ENCODE peak calls at places on chromosomes 7 and 10, in eight cellular contexts. One of them, this sample, is unnamed.
A peak's percentile ranks its signal among the peaks of the same experiment; 100 is the strongest.

GRCh38 chr7:98406827-98407226 is 5.9 kb upstream of the BAIAP2L1 start:
- DNase-seq in colonic mucosa: no peak
- DNase-seq in adrenal gland: no peak
- DNase-seq in GM23248: no peak
- DNase-seq in right atrium auricular region: no peak
- DNase-seq in effector memory CD4-positive, alpha-beta T cell: no peak
- DNase-seq in upper lobe of left lung: no peak
- DNase-seq in esophagus squamous epithelium: no peak
- DNase-seq in this sample: no peak

GRCh38 chr7:20114463-20114862 is 102.7 kb downstream of the MACC1 start:
- DNase-seq in colonic mucosa: no peak
- DNase-seq in adrenal gland: peak; percentile 13
- DNase-seq in GM23248: peak; percentile 47
- DNase-seq in right atrium auricular region: no peak
- DNase-seq in effector memory CD4-positive, alpha-beta T cell: no peak
- DNase-seq in upper lobe of left lung: peak; percentile 45
- DNase-seq in esophagus squamous epithelium: no peak
- DNase-seq in this sample: peak; percentile 43

GRCh38 chr10:100749309-100750217 is 4.2 kb downstream of the PAX2 start:
- DNase-seq in colonic mucosa: no peak
- DNase-seq in adrenal gland: no peak
- DNase-seq in GM23248: no peak
- DNase-seq in right atrium auricular region: no peak
- DNase-seq in effector memory CD4-positive, alpha-beta T cell: no peak
- DNase-seq in upper lobe of left lung: no peak
- DNase-seq in esophagus squamous epithelium: no peak
- DNase-seq in this sample: peak; percentile 56

GRCh38 chr7:157907998-157908782 is 571.4 kb downstream of the DNAJB6 start:
- DNase-seq in colonic mucosa: no peak
- DNase-seq in adrenal gland: no peak
- DNase-seq in GM23248: no peak
- DNase-seq in right atrium auricular region: no peak
- DNase-seq in effector memory CD4-positive, alpha-beta T cell: no peak
- DNase-seq in upper lobe of left lung: no peak
- DNase-seq in esophagus squamous epithelium: no peak
- DNase-seq in this sample: no peak

GRCh38 chr10:30182191-30183075 is 123.0 kb upstream of the JCAD start:
- DNase-seq in colonic mucosa: no peak
- DNase-seq in adrenal gland: no peak
- DNase-seq in GM23248: peak; percentile 95
- DNase-seq in right atrium auricular region: no peak
- DNase-seq in effector memory CD4-positive, alpha-beta T cell: no peak
- DNase-seq in upper lobe of left lung: no peak
- DNase-seq in esophagus squamous epithelium: no peak
- DNase-seq in this sample: no peak

GRCh38 chr10:112631501-112632410 is 184.7 kb downstream of the VTI1A start:
- DNase-seq in colonic mucosa: no peak
- DNase-seq in adrenal gland: no peak
- DNase-seq in GM23248: peak; percentile 11
- DNase-seq in right atrium auricular region: no peak
- DNase-seq in effector memory CD4-positive, alpha-beta T cell: no peak
- DNase-seq in upper lobe of left lung: no peak
- DNase-seq in esophagus squamous epithelium: no peak
- DNase-seq in this sample: no peak

GRCh38 chr10:66837335-66837734 is 88.5 kb upstream of the LRRTM3 start:
- DNase-seq in colonic mucosa: no peak
- DNase-seq in adrenal gland: no peak
- DNase-seq in GM23248: no peak
- DNase-seq in right atrium auricular region: no peak
- DNase-seq in effector memory CD4-positive, alpha-beta T cell: no peak
- DNase-seq in upper lobe of left lung: no peak
- DNase-seq in esophagus squamous epithelium: no peak
- DNase-seq in this sample: no peak

GRCh38 chr10:113047963-113048781 is 98.1 kb downstream of the TCF7L2 start:
- DNase-seq in colonic mucosa: no peak
- DNase-seq in adrenal gland: no peak
- DNase-seq in GM23248: no peak
- DNase-seq in right atrium auricular region: no peak
- DNase-seq in effector memory CD4-positive, alpha-beta T cell: no peak
- DNase-seq in upper lobe of left lung: no peak
- DNase-seq in esophagus squamous epithelium: no peak
- DNase-seq in this sample: peak; percentile 68

GRCh38 chr7:134954197-134955082 is 31.9 kb upstream of the AGBL3 start:
- DNase-seq in colonic mucosa: no peak
- DNase-seq in adrenal gland: no peak
- DNase-seq in GM23248: peak; percentile 67
- DNase-seq in right atrium auricular region: no peak
- DNase-seq in effector memory CD4-positive, alpha-beta T cell: no peak
- DNase-seq in upper lobe of left lung: no peak
- DNase-seq in esophagus squamous epithelium: no peak
- DNase-seq in this sample: peak; percentile 65

GRCh38 chr10:103761075-103761920 is 94.1 kb downstream of the SH3PXD2A start:
- DNase-seq in colonic mucosa: no peak
- DNase-seq in adrenal gland: no peak
- DNase-seq in GM23248: no peak
- DNase-seq in right atrium auricular region: no peak
- DNase-seq in effector memory CD4-positive, alpha-beta T cell: no peak
- DNase-seq in upper lobe of left lung: peak; percentile 54
- DNase-seq in esophagus squamous epithelium: no peak
- DNase-seq in this sample: no peak

GRCh38 chr10:23512355-23513058 is 73.6 kb downstream of the OTUD1 start:
- DNase-seq in colonic mucosa: no peak
- DNase-seq in adrenal gland: peak; percentile 49
- DNase-seq in GM23248: peak; percentile 81
- DNase-seq in right atrium auricular region: no peak
- DNase-seq in effector memory CD4-positive, alpha-beta T cell: no peak
- DNase-seq in upper lobe of left lung: peak; percentile 36
- DNase-seq in esophagus squamous epithelium: no peak
- DNase-seq in this sample: no peak

GRCh38 chr10:32348297-32349198 is 1.6 kb upstream of the EPC1 start:
- DNase-seq in colonic mucosa: no peak
- DNase-seq in adrenal gland: no peak
- DNase-seq in GM23248: no peak
- DNase-seq in right atrium auricular region: no peak
- DNase-seq in effector memory CD4-positive, alpha-beta T cell: no peak
- DNase-seq in upper lobe of left lung: no peak
- DNase-seq in esophagus squamous epithelium: no peak
- DNase-seq in this sample: no peak

GRCh38 chr7:158407581-158408331 is 179.9 kb downstream of the PTPRN2 start:
- DNase-seq in colonic mucosa: no peak
- DNase-seq in adrenal gland: no peak
- DNase-seq in GM23248: peak; percentile 36
- DNase-seq in right atrium auricular region: no peak
- DNase-seq in effector memory CD4-positive, alpha-beta T cell: no peak
- DNase-seq in upper lobe of left lung: no peak
- DNase-seq in esophagus squamous epithelium: no peak
- DNase-seq in this sample: peak; percentile 66

GRCh38 chr10:5622586-5622985 is 43.8 kb downstream of the ASB13 start:
- DNase-seq in colonic mucosa: no peak
- DNase-seq in adrenal gland: no peak
- DNase-seq in GM23248: peak; percentile 70
- DNase-seq in right atrium auricular region: no peak
- DNase-seq in effector memory CD4-positive, alpha-beta T cell: no peak
- DNase-seq in upper lobe of left lung: no peak
- DNase-seq in esophagus squamous epithelium: no peak
- DNase-seq in this sample: no peak

GRCh38 chr7:11748884-11749283 is 83.1 kb downstream of the THSD7A start:
- DNase-seq in colonic mucosa: no peak
- DNase-seq in adrenal gland: no peak
- DNase-seq in GM23248: no peak
- DNase-seq in right atrium auricular region: no peak
- DNase-seq in effector memory CD4-positive, alpha-beta T cell: no peak
- DNase-seq in upper lobe of left lung: no peak
- DNase-seq in esophagus squamous epithelium: no peak
- DNase-seq in this sample: peak; percentile 33

GRCh38 chr10:94000638-94001420 is 7.1 kb downstream of the PLCE1 start:
- DNase-seq in colonic mucosa: peak; percentile 64
- DNase-seq in adrenal gland: no peak
- DNase-seq in GM23248: no peak
- DNase-seq in right atrium auricular region: no peak
- DNase-seq in effector memory CD4-positive, alpha-beta T cell: no peak
- DNase-seq in upper lobe of left lung: no peak
- DNase-seq in esophagus squamous epithelium: no peak
- DNase-seq in this sample: no peak

GRCh38 chr7:38169862-38170261 is 8.2 kb upstream of the STARD3NL start:
- DNase-seq in colonic mucosa: peak; percentile 31
- DNase-seq in adrenal gland: peak; percentile 23
- DNase-seq in GM23248: peak; percentile 72
- DNase-seq in right atrium auricular region: peak; percentile 69
- DNase-seq in effector memory CD4-positive, alpha-beta T cell: no peak
- DNase-seq in upper lobe of left lung: peak; percentile 72
- DNase-seq in esophagus squamous epithelium: no peak
- DNase-seq in this sample: no peak

GRCh38 chr7:103569621-103570305 is 123.8 kb upstream of the SLC26A5 start:
- DNase-seq in colonic mucosa: no peak
- DNase-seq in adrenal gland: no peak
- DNase-seq in GM23248: no peak
- DNase-seq in right atrium auricular region: no peak
- DNase-seq in effector memory CD4-positive, alpha-beta T cell: no peak
- DNase-seq in upper lobe of left lung: no peak
- DNase-seq in esophagus squamous epithelium: no peak
- DNase-seq in this sample: no peak

GRCh38 chr10:119388849-119389345 is 153.6 kb downstream of the RGS10 start:
- DNase-seq in colonic mucosa: no peak
- DNase-seq in adrenal gland: no peak
- DNase-seq in GM23248: no peak
- DNase-seq in right atrium auricular region: no peak
- DNase-seq in effector memory CD4-positive, alpha-beta T cell: no peak
- DNase-seq in upper lobe of left lung: no peak
- DNase-seq in esophagus squamous epithelium: no peak
- DNase-seq in this sample: no peak

GRCh38 chr7:126845331-126845730 is 407.4 kb downstream of the GRM8 start:
- DNase-seq in colonic mucosa: no peak
- DNase-seq in adrenal gland: no peak
- DNase-seq in GM23248: no peak
- DNase-seq in right atrium auricular region: no peak
- DNase-seq in effector memory CD4-positive, alpha-beta T cell: no peak
- DNase-seq in upper lobe of left lung: no peak
- DNase-seq in esophagus squamous epithelium: no peak
- DNase-seq in this sample: no peak

GRCh38 chr7:132112632-132113031 is 463.6 kb downstream of the PLXNA4 start:
- DNase-seq in colonic mucosa: no peak
- DNase-seq in adrenal gland: no peak
- DNase-seq in GM23248: no peak
- DNase-seq in right atrium auricular region: no peak
- DNase-seq in effector memory CD4-positive, alpha-beta T cell: no peak
- DNase-seq in upper lobe of left lung: no peak
- DNase-seq in esophagus squamous epithelium: no peak
- DNase-seq in this sample: no peak

DNA sequence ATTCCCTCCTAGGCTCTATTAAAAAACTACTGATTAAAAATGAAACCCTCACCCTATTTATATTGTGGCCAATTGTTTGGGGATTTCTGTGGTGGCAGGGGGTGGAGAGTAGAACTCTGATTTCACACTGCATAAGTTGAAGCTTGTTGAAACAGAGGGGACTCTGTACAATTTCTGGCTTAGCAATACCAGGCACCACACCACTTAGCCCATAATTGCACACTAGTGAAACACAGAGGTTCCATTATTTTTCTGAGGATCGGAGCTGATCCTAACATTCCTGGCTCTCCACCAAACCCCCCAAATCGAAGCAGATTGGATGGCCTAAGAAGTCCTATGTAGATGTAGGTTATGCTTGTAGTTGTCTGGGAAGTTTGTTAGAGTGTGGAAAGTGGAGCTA is 47.0 kb downstream of the PTN start:
- DNase-seq in colonic mucosa: no peak
- DNase-seq in adrenal gland: no peak
- DNase-seq in GM23248: no peak
- DNase-seq in right atrium auricular region: no peak
- DNase-seq in effector memory CD4-positive, alpha-beta T cell: no peak
- DNase-seq in upper lobe of left lung: no peak
- DNase-seq in esophagus squamous epithelium: no peak
- DNase-seq in this sample: no peak
- H3K27ac ChIP-seq in colonic mucosa: no peak overlapping the region
- H3K27ac ChIP-seq in adrenal gland: no peak overlapping the region
- H3K27ac ChIP-seq in GM23248: no peak overlapping the region
- H3K27ac ChIP-seq in right atrium auricular region: no peak overlapping the region
- H3K27ac ChIP-seq in effector memory CD4-positive, alpha-beta T cell: no peak overlapping the region
- H3K27ac ChIP-seq in upper lobe of left lung: no peak overlapping the region
- H3K27ac ChIP-seq in esophagus squamous epithelium: no peak overlapping the region
- H3K27ac ChIP-seq in this sample: no peak overlapping the region

GRCh38 chr10:17622061-17622460 is 4.9 kb upstream of the HACD1 start:
- DNase-seq in colonic mucosa: no peak
- DNase-seq in adrenal gland: no peak
- DNase-seq in GM23248: peak; percentile 67
- DNase-seq in right atrium auricular region: no peak
- DNase-seq in effector memory CD4-positive, alpha-beta T cell: no peak
- DNase-seq in upper lobe of left lung: no peak
- DNase-seq in esophagus squamous epithelium: no peak
- DNase-seq in this sample: no peak

GRCh38 chr10:17616403-17617030 is 657 bp downstream of the HACD1 start:
- DNase-seq in colonic mucosa: peak; percentile 64
- DNase-seq in adrenal gland: peak; percentile 87
- DNase-seq in GM23248: peak; percentile 89
- DNase-seq in right atrium auricular region: peak; percentile 78
- DNase-seq in effector memory CD4-positive, alpha-beta T cell: no peak
- DNase-seq in upper lobe of left lung: peak; percentile 89
- DNase-seq in esophagus squamous epithelium: no peak
- DNase-seq in this sample: peak; percentile 94

GRCh38 chr10:17617031-17617911 is at the start of gene HACD1:
- DNase-seq in colonic mucosa: peak; percentile 74
- DNase-seq in adrenal gland: peak; percentile 56
- DNase-seq in GM23248: peak; percentile 87
- DNase-seq in right atrium auricular region: peak; percentile 70
- DNase-seq in effector memory CD4-positive, alpha-beta T cell: peak; percentile 14
- DNase-seq in upper lobe of left lung: peak; percentile 79
- DNase-seq in esophagus squamous epithelium: no peak
- DNase-seq in this sample: peak; percentile 86
- H3K27ac ChIP-seq in colonic mucosa: peak within 1 kb of the TSS; percentile 77
- H3K27ac ChIP-seq in adrenal gland: peak within 1 kb of the TSS; percentile 87
- H3K27ac ChIP-seq in GM23248: peak within 1 kb of the TSS; percentile 77
- H3K27ac ChIP-seq in right atrium auricular region: peak within 1 kb of the TSS; percentile 91
- H3K27ac ChIP-seq in effector memory CD4-positive, alpha-beta T cell: peak within 1 kb of the TSS; percentile 20
- H3K27ac ChIP-seq in upper lobe of left lung: peak within 1 kb of the TSS; percentile 92
- H3K27ac ChIP-seq in esophagus squamous epithelium: peak within 1 kb of the TSS; percentile 81
- H3K27ac ChIP-seq in this sample: peak within 1 kb of the TSS; percentile 88

GRCh38 chr10:83648184-83648583 is 491.1 kb upstream of the GHITM start:
- DNase-seq in colonic mucosa: no peak
- DNase-seq in adrenal gland: no peak
- DNase-seq in GM23248: no peak
- DNase-seq in right atrium auricular region: no peak
- DNase-seq in effector memory CD4-positive, alpha-beta T cell: no peak
- DNase-seq in upper lobe of left lung: no peak
- DNase-seq in esophagus squamous epithelium: no peak
- DNase-seq in this sample: no peak
- H3K27ac ChIP-seq in colonic mucosa: no peak overlapping the region
- H3K27ac ChIP-seq in adrenal gland: no peak overlapping the region
- H3K27ac ChIP-seq in GM23248: no peak overlapping the region
- H3K27ac ChIP-seq in right atrium auricular region: no peak overlapping the region
- H3K27ac ChIP-seq in effector memory CD4-positive, alpha-beta T cell: no peak overlapping the region
- H3K27ac ChIP-seq in upper lobe of left lung: no peak overlapping the region
- H3K27ac ChIP-seq in esophagus squamous epithelium: no peak overlapping the region
- H3K27ac ChIP-seq in this sample: no peak overlapping the region

DNA sequence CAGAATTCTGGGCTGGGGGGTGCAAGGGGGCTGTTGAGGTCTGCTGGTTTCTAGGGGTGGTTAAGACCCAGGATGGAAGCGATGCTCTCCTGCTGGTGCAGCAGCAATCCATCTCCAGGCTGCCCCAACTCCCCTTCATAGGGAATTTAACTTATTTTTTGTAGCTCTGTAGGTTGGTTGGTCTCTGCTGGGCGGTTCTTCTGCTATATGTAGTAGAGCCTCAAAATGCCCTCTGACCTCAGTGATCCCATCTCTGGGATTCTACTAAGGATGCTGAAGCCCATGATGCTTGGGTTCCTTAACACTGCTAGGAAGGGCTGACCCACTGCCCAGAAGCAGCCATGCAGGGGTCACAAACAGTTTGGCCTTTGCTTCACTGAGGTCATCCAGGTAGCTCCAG is 49.2 kb downstream of the LRRC20 start:
- DNase-seq in colonic mucosa: no peak
- DNase-seq in adrenal gland: no peak
- DNase-seq in GM23248: no peak
- DNase-seq in right atrium auricular region: no peak
- DNase-seq in effector memory CD4-positive, alpha-beta T cell: no peak
- DNase-seq in upper lobe of left lung: no peak
- DNase-seq in esophagus squamous epithelium: no peak
- DNase-seq in this sample: no peak
- H3K27ac ChIP-seq in colonic mucosa: no peak overlapping the region
- H3K27ac ChIP-seq in adrenal gland: no peak overlapping the region
- H3K27ac ChIP-seq in GM23248: no peak overlapping the region
- H3K27ac ChIP-seq in right atrium auricular region: peak overlapping the region; percentile 72
- H3K27ac ChIP-seq in effector memory CD4-positive, alpha-beta T cell: no peak overlapping the region
- H3K27ac ChIP-seq in upper lobe of left lung: no peak overlapping the region
- H3K27ac ChIP-seq in esophagus squamous epithelium: no peak overlapping the region
- H3K27ac ChIP-seq in this sample: no peak overlapping the region

This sample was measured in GM23338.